ENCODE peak calls at places on chromosomes 12 and 14, in six cellular contexts. B, U, F, S, D and L are unnamed samples.
A peak's percentile ranks its signal among the peaks of the same experiment; 100 is the strongest.

GRCh38 chr12:121033625-121034349 is 5.3 kb downstream of the OASL start:
- DNase-seq in U (no peak), S (no peak), F (no peak), B (no peak), D (no peak), L (peak; percentile 42)

GRCh38 chr12:55068416-55069010 is 48.7 kb downstream of the NEUROD4 start:
- DNase-seq in U (peak; percentile 88), D (peak; percentile 34), F (peak; percentile 50), S (peak; percentile 93), B (no peak), L (peak; percentile 73)

GRCh38 chr12:2586159-2587035 is 208.4 kb upstream of the FKBP4 start:
- DNase-seq in F (no peak), B (no peak), D (no peak), U (no peak), S (peak; percentile 44), L (no peak)

GRCh38 chr14:70943838-70944237 is 36.6 kb downstream of the PCNX1 start:
- DNase-seq in U (no peak), B (no peak), S (no peak), F (no peak), D (no peak), L (no peak)

GRCh38 chr12:50222275-50222783 is 55.2 kb upstream of the CERS5 start:
- DNase-seq in B (peak; percentile 40), F (peak; percentile 55), U (peak; percentile 43), D (peak; percentile 64), S (peak; percentile 80), L (peak; percentile 95)

GRCh38 chr12:119659289-119659897 is 8.5 kb upstream of the PRKAB1 start:
- DNase-seq in S (peak; percentile 47), U (peak; percentile 21), F (peak; percentile 40), D (peak; percentile 41), B (no peak), L (peak; percentile 49)

GRCh38 chr14:42110167-42110566 is 503.5 kb downstream of the LRFN5 start:
- DNase-seq in F (peak; percentile 41), U (peak; percentile 23), D (no peak), S (peak; percentile 60), B (no peak), L (peak; percentile 67)

GRCh38 chr14:65164825-65165135 is 62.5 kb upstream of the MAX start:
- DNase-seq in B (no peak), F (no peak), D (no peak), U (peak; percentile 31), S (no peak), L (no peak)

GRCh38 chr12:15407025-15407424 is 84.7 kb downstream of the PTPRO start:
- DNase-seq in U (no peak), F (no peak), D (no peak), S (no peak), B (no peak), L (no peak)

GRCh38 chr14:96272777-96273471 is 16.9 kb downstream of the BDKRB1 start:
- DNase-seq in B (no peak), S (no peak), D (no peak), U (no peak), F (no peak), L (no peak)

GRCh38 chr12:126385785-126386184 is 1320.5 kb downstream of the AACS start:
- DNase-seq in S (no peak), U (no peak), D (no peak), F (no peak), B (no peak), L (no peak)

GRCh38 chr12:12859690-12860089 is 31.7 kb upstream of the GPRC5A start:
- DNase-seq in S (no peak), U (no peak), B (no peak), D (no peak), F (no peak), L (no peak)

GRCh38 chr12:121079736-121080272 is 40.8 kb upstream of the OASL start:
- DNase-seq in S (no peak), F (no peak), B (no peak), U (no peak), D (no peak), L (no peak)

GRCh38 chr12:46915082-46915481 is 89.3 kb upstream of the SLC38A4 start:
- DNase-seq in D (no peak), S (no peak), F (no peak), U (no peak), B (peak; percentile 17), L (peak; percentile 71)

GRCh38 chr12:14418526-14418925 is 53.0 kb downstream of the ATF7IP start:
- DNase-seq in D (no peak), S (no peak), B (no peak), U (no peak), F (no peak), L (no peak)

GRCh38 chr12:77914089-77914488 is 83.4 kb downstream of the NAV3 start:
- DNase-seq in S (no peak), D (no peak), U (no peak), F (no peak), B (no peak), L (no peak)

GRCh38 chr12:57477710-57478681 is 1.7 kb downstream of the ARHGAP9 start:
- DNase-seq in F (no peak), D (no peak), U (no peak), S (no peak), B (no peak), L (peak; percentile 83)

GRCh38 chr12:108320503-108321293 is 18.4 kb downstream of the CMKLR1 start:
- DNase-seq in D (no peak), S (peak; percentile 43), B (no peak), F (no peak), U (no peak), L (no peak)

GRCh38 chr12:29314421-29314820 is 66.6 kb downstream of the ERGIC2 start:
- DNase-seq in U (peak; percentile 72), D (peak; percentile 80), B (no peak), S (no peak), F (no peak), L (peak; percentile 36)

GRCh38 chr14:70018713-70019201 is 139.5 kb downstream of the SMOC1 start:
- DNase-seq in S (no peak), U (no peak), B (peak; percentile 18), F (no peak), D (peak; percentile 25), L (no peak)

GRCh38 chr12:131795688-131796410 is 32.3 kb upstream of the MMP17 start:
- DNase-seq in B (no peak), D (no peak), U (no peak), S (peak; percentile 61), F (no peak), L (no peak)

GRCh38 chr14:55747186-55747585 is 167.2 kb downstream of the KTN1 start:
- DNase-seq in S (no peak), B (no peak), U (no peak), D (no peak), F (no peak), L (no peak)

GRCh38 chr14:100030441-100031153 is 34.6 kb upstream of the EVL start:
- DNase-seq in F (no peak), U (no peak), S (no peak), D (no peak), B (no peak), L (peak; percentile 90)

GRCh38 chr14:37062191-37062803 is 110.1 kb downstream of the SLC25A21 start:
- DNase-seq in B (no peak), S (no peak), U (no peak), F (no peak), D (no peak), L (no peak)

GRCh38 chr14:26866741-26867140 is 268.9 kb upstream of the NOVA1 start:
- DNase-seq in D (no peak), B (no peak), S (no peak), F (no peak), U (no peak), L (no peak)

GRCh38 chr14:52175982-52176502 is 91.5 kb upstream of the PTGDR start:
- DNase-seq in U (no peak), S (no peak), D (no peak), F (no peak), B (no peak), L (no peak)

GRCh38 chr12:65609359-65609771 is 214.9 kb upstream of the HMGA2 start:
- DNase-seq in F (no peak), D (no peak), B (no peak), S (no peak), U (no peak), L (no peak)

GRCh38 chr14:47008732-47009131 is 357.2 kb upstream of the RPL10L start:
- DNase-seq in D (no peak), U (no peak), F (no peak), B (no peak), S (no peak), L (no peak)

GRCh38 chr14:95513261-95513660 is 3.2 kb downstream of the SYNE3 start:
- DNase-seq in B (no peak), F (no peak), U (no peak), D (no peak), S (no peak), L (no peak)

GRCh38 chr12:74801625-74802024 is 264.0 kb downstream of the ATXN7L3B start:
- DNase-seq in D (no peak), U (no peak), F (no peak), B (no peak), S (no peak), L (no peak)

GRCh38 chr12:49208146-49208545 is 19.3 kb upstream of the TUBA1A start:
- DNase-seq in U (no peak), S (no peak), D (no peak), B (no peak), F (no peak), L (no peak)

GRCh38 chr12:3190101-3190500 is 112.9 kb downstream of the TSPAN9 start:
- DNase-seq in B (no peak), U (no peak), D (no peak), S (no peak), F (no peak), L (no peak)

GRCh38 chr14:95206534-95206933 is 49.2 kb upstream of the DICER1 start:
- DNase-seq in D (no peak), B (no peak), U (no peak), F (no peak), S (no peak), L (no peak)